ENCODE peak calls at places on chromosomes 12 and 14, in nine cellular contexts. R, V, Q, W, C, P, S, N and Y are unnamed samples.

GRCh38 chr12:108341854-108342847 is 3.0 kb upstream of the CMKLR1 start:
- DNase-seq in R (no peak), V (no peak), Q (no peak), W (no peak), C (no peak), P (no peak), S (no peak), N (no peak), Y (no peak)

GRCh38 chr14:98593361-98593761 is 678.6 kb downstream of the BCL11B start:
- DNase-seq in R (no peak), V (no peak), Q (no peak), W (no peak), C (no peak), P (no peak), S (no peak), N (no peak), Y (no peak)

GRCh38 chr12:11658796-11659195 is 9.3 kb downstream of the ETV6 start:
- DNase-seq in R (no peak), V (no peak), Q (no peak), W (no peak), C (no peak), P (no peak), S (no peak), N (no peak), Y (no peak)

GRCh38 chr12:13661005-13661887 is 320.2 kb downstream of the GRIN2B start:
- DNase-seq in R (peak; percentile 47), V (peak; percentile 53), Q (peak; percentile 28), W (peak; percentile 17), C (peak; percentile 67), P (peak; percentile 61), S (no peak), N (peak; percentile 54), Y (peak; percentile 13)

GRCh38 chr14:61588419-61588901 is 106.9 kb upstream of the HIF1A start:
- DNase-seq in R (no peak), V (no peak), Q (no peak), W (no peak), C (no peak), P (peak; percentile 47), S (no peak), N (no peak), Y (no peak)

GRCh38 chr14:95362180-95362494 is 42.4 kb upstream of the CLMN start:
- DNase-seq in R (no peak), V (no peak), Q (no peak), W (no peak), C (no peak), P (no peak), S (no peak), N (no peak), Y (no peak)

GRCh38 chr12:92973614-92974013 is 44.5 kb upstream of the EEA1 start:
- DNase-seq in R (no peak), V (no peak), Q (no peak), W (peak; percentile 63), C (no peak), P (no peak), S (no peak), N (no peak), Y (no peak)

GRCh38 chr12:126509587-126509986 is 1444.4 kb downstream of the AACS start:
- DNase-seq in R (no peak), V (no peak), Q (no peak), W (no peak), C (no peak), P (no peak), S (no peak), N (no peak), Y (no peak)

GRCh38 chr12:100584261-100584660 is 10.8 kb downstream of the GAS2L3 start:
- DNase-seq in R (no peak), V (no peak), Q (no peak), W (no peak), C (no peak), P (no peak), S (no peak), N (no peak), Y (no peak)

GRCh38 chr12:68361953-68362352 is 29.8 kb upstream of the MDM1 start:
- DNase-seq in R (no peak), V (no peak), Q (no peak), W (no peak), C (no peak), P (no peak), S (no peak), N (no peak), Y (no peak)

GRCh38 chr12:68367136-68367535 is 35.0 kb upstream of the MDM1 start:
- DNase-seq in R (no peak), V (no peak), Q (no peak), W (no peak), C (no peak), P (no peak), S (no peak), N (no peak), Y (no peak)

GRCh38 chr12:68368332-68368731 is 36.2 kb upstream of the MDM1 start:
- DNase-seq in R (no peak), V (no peak), Q (no peak), W (no peak), C (no peak), P (no peak), S (no peak), N (no peak), Y (no peak)

GRCh38 chr12:68367903-68368302 is 35.7 kb upstream of the MDM1 start:
- DNase-seq in R (no peak), V (no peak), Q (no peak), W (no peak), C (no peak), P (no peak), S (no peak), N (no peak), Y (no peak)

GRCh38 chr12:68364893-68365725 is 32.9 kb upstream of the MDM1 start:
- DNase-seq in R (peak; percentile 57), V (peak; percentile 81), Q (peak; percentile 94), W (peak; percentile 72), C (peak; percentile 95), P (peak; percentile 89), S (peak; percentile 94), N (peak; percentile 92), Y (peak; percentile 85)
- TF ChIP-seq POLR2AphosphoS5 in R (peak; percentile 70), V (peak; percentile 81), Q (peak; percentile 28), W (no peak), C (peak; percentile 73), P (peak; percentile 80), S (no peak), N (peak; percentile 50), Y (peak; percentile 62)

GRCh38 chr14:100031506-100032281 is 33.5 kb upstream of the EVL start:
- DNase-seq in R (peak; percentile 71), V (no peak), Q (no peak), W (no peak), C (peak; percentile 80), P (no peak), S (no peak), N (peak; percentile 24), Y (peak; percentile 60)
- TF ChIP-seq POLR2AphosphoS5 in R (no peak), V (no peak), Q (no peak), W (no peak), C (peak; percentile 43), P (peak; percentile 75), S (no peak), N (peak; percentile 46), Y (peak; percentile 53)

GRCh38 chr12:64407342-64408223 is 3.4 kb downstream of the XPOT start:
- DNase-seq in R (no peak), V (no peak), Q (no peak), W (no peak), C (no peak), P (no peak), S (no peak), N (no peak), Y (no peak)

GRCh38 chr12:64404470-64405446 is 566 bp downstream of the XPOT start:
- DNase-seq in R (no peak), V (peak; percentile 65), Q (peak; percentile 74), W (peak; percentile 71), C (peak; percentile 84), P (peak; percentile 51), S (peak; percentile 85), N (peak; percentile 58), Y (peak; percentile 27)

GRCh38 chr12:64402181-64402580 is 2.0 kb upstream of the XPOT start:
- DNase-seq in R (no peak), V (no peak), Q (no peak), W (no peak), C (no peak), P (no peak), S (no peak), N (no peak), Y (no peak)

GRCh38 chr12:64400041-64400440 is 4.2 kb upstream of the XPOT start:
- DNase-seq in R (no peak), V (no peak), Q (no peak), W (no peak), C (no peak), P (no peak), S (no peak), N (no peak), Y (no peak)

DNA sequence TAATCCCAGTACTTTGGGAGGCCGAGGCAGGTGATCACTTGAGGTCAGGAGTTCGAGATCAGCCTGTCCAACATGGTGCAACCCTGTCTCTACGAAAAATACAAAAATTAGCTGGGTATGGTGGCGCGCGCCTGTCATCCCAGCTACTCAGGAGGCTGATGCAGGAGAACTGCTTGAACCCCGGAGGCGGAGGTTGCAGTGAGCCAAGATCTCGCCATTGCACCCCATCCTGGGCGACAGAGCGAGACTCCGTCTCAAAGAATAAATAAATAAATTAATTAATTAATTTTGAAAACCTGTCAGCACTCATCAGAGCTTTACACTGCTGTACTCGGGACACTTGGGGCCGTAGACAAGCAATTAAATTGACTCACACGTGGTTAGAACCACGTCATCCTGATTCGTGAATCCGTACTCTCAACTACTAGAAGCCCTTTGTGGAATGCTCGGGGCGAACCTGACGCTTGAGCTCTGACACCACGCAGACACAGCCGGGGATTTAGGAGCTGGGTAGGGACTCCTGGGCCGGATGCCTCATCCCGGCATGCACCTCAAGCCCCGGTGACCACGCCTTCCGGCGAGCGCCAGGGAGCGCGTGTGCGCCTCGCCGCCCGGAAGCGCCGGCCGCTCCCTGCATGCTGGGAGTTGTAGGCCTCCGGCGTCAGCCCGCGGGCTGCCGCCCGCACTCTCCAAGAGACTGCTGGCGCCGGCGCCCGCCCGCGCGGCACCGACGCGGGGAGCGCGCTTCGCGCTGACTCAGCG is at the start of gene XPOT:
- DNase-seq in R (peak; percentile 95), V (peak; percentile 90), Q (peak; percentile 91), W (peak; percentile 92), C (peak; percentile 97), P (peak; percentile 95), S (peak; percentile 93), N (peak; percentile 95), Y (peak; percentile 89)
- TF ChIP-seq POLR2AphosphoS5 in R (peak; percentile 97), V (no peak), Q (peak; percentile 76), W (peak; percentile 91), C (peak; percentile 34), P (peak; percentile 94), S (no peak), N (no peak), Y (peak; percentile 88)

GRCh38 chr14:60221441-60221840 is 27.6 kb upstream of the PPM1A start:
- DNase-seq in R (no peak), V (no peak), Q (no peak), W (no peak), C (no peak), P (no peak), S (no peak), N (no peak), Y (no peak)
- TF ChIP-seq POLR2AphosphoS5 in R (no peak), V (no peak), Q (no peak), W (no peak), C (no peak), P (no peak), S (no peak), N (no peak), Y (no peak)

DNA sequence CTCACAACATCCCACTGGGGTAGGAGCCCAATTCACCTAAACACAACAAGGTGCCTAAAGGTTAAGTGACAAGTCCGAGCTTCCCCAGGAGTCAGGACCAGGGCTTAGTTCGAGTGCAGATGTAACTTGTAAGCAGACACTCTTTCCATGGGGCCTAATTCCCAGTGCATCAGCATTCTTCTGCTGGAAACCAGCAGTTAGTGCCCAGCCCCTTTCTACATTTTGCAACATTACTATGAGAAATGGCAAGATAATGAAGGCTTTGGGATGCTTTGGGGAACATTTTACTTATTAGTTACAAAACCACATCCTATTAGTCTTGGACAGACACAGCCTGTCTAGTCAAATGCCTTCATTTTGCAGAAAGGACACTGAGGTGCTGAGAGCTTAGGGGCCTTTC is 179.8 kb downstream of the CALM1 start:
- DNase-seq in R (no peak), V (no peak), Q (no peak), W (no peak), C (peak; percentile 14), P (no peak), S (no peak), N (no peak), Y (no peak)
- TF ChIP-seq POLR2AphosphoS5 in R (no peak), V (no peak), Q (no peak), W (no peak), C (no peak), P (no peak), S (no peak), N (no peak), Y (no peak)